ENCODE peak calls at places on chromosomes 12 and 14, in nine cellular contexts. One of them, this sample, is unnamed.

GRCh38 chr12:118166946-118167345 is 31.0 kb downstream of the PEBP1 start:
- DNase-seq in sigmoid colon: no peak
- DNase-seq in upper lobe of left lung: no peak
- DNase-seq in stomach: no peak
- DNase-seq in tibial nerve: no peak
- DNase-seq in transverse colon: no peak
- DNase-seq in ovary: no peak
- DNase-seq in HepG2: no peak
- DNase-seq in A549: no peak
- DNase-seq in this sample: no peak

GRCh38 chr12:57087689-57088441 is 1.0 kb upstream of the NAB2 start:
- DNase-seq in sigmoid colon: peak; percentile 98
- DNase-seq in transverse colon: peak; percentile 88
- DNase-seq in upper lobe of left lung: peak; percentile 93
- DNase-seq in ovary: peak; percentile 95
- DNase-seq in stomach: peak; percentile 86
- DNase-seq in tibial nerve: peak; percentile 86
- DNase-seq in HepG2: peak; percentile 60
- DNase-seq in A549: peak; percentile 94
- DNase-seq in this sample: peak; percentile 96

GRCh38 chr12:55797068-55797467 is 20.5 kb downstream of the SARNP start:
- DNase-seq in A549: peak; percentile 65
- DNase-seq in transverse colon: no peak
- DNase-seq in upper lobe of left lung: no peak
- DNase-seq in ovary: no peak
- DNase-seq in HepG2: peak; percentile 51
- DNase-seq in stomach: no peak
- DNase-seq in sigmoid colon: no peak
- DNase-seq in tibial nerve: peak; percentile 27
- DNase-seq in this sample: no peak

GRCh38 chr14:81509321-81509720 is 24.3 kb downstream of the SEL1L start:
- DNase-seq in transverse colon: no peak
- DNase-seq in ovary: no peak
- DNase-seq in upper lobe of left lung: no peak
- DNase-seq in A549: no peak
- DNase-seq in tibial nerve: no peak
- DNase-seq in sigmoid colon: no peak
- DNase-seq in HepG2: no peak
- DNase-seq in stomach: no peak
- DNase-seq in this sample: no peak

GRCh38 chr12:52633383-52633782 is 15.0 kb upstream of the KRT73 start:
- DNase-seq in A549: no peak
- DNase-seq in stomach: no peak
- DNase-seq in tibial nerve: no peak
- DNase-seq in transverse colon: no peak
- DNase-seq in sigmoid colon: no peak
- DNase-seq in ovary: no peak
- DNase-seq in upper lobe of left lung: no peak
- DNase-seq in HepG2: no peak
- DNase-seq in this sample: no peak

GRCh38 chr14:94115068-94115591 is 4.6 kb downstream of the IFI27 start:
- DNase-seq in A549: no peak
- DNase-seq in stomach: peak; percentile 34
- DNase-seq in upper lobe of left lung: peak; percentile 52
- DNase-seq in sigmoid colon: peak; percentile 43
- DNase-seq in ovary: no peak
- DNase-seq in tibial nerve: peak; percentile 45
- DNase-seq in HepG2: no peak
- DNase-seq in transverse colon: peak; percentile 47
- DNase-seq in this sample: no peak

GRCh38 chr12:21849878-21850277 is 75.4 kb upstream of the KCNJ8 start:
- DNase-seq in stomach: no peak
- DNase-seq in upper lobe of left lung: no peak
- DNase-seq in sigmoid colon: no peak
- DNase-seq in HepG2: no peak
- DNase-seq in transverse colon: no peak
- DNase-seq in ovary: no peak
- DNase-seq in tibial nerve: no peak
- DNase-seq in A549: no peak
- DNase-seq in this sample: no peak

GRCh38 chr12:2003676-2004112 is 563 bp downstream of the DCP1B start:
- DNase-seq in upper lobe of left lung: no peak
- DNase-seq in transverse colon: no peak
- DNase-seq in stomach: no peak
- DNase-seq in HepG2: no peak
- DNase-seq in ovary: no peak
- DNase-seq in tibial nerve: peak; percentile 21
- DNase-seq in A549: no peak
- DNase-seq in sigmoid colon: no peak
- DNase-seq in this sample: no peak

GRCh38 chr14:32702571-32702970 is 236.1 kb upstream of the NPAS3 start:
- DNase-seq in HepG2: no peak
- DNase-seq in sigmoid colon: peak; percentile 76
- DNase-seq in stomach: no peak
- DNase-seq in A549: no peak
- DNase-seq in ovary: peak; percentile 46
- DNase-seq in tibial nerve: peak; percentile 34
- DNase-seq in transverse colon: peak; percentile 15
- DNase-seq in upper lobe of left lung: no peak
- DNase-seq in this sample: no peak

GRCh38 chr14:64195194-64195593 is 99.0 kb downstream of the ESR2 start:
- DNase-seq in HepG2: no peak
- DNase-seq in tibial nerve: no peak
- DNase-seq in upper lobe of left lung: no peak
- DNase-seq in ovary: no peak
- DNase-seq in sigmoid colon: no peak
- DNase-seq in stomach: no peak
- DNase-seq in transverse colon: no peak
- DNase-seq in A549: no peak
- DNase-seq in this sample: no peak

DNA sequence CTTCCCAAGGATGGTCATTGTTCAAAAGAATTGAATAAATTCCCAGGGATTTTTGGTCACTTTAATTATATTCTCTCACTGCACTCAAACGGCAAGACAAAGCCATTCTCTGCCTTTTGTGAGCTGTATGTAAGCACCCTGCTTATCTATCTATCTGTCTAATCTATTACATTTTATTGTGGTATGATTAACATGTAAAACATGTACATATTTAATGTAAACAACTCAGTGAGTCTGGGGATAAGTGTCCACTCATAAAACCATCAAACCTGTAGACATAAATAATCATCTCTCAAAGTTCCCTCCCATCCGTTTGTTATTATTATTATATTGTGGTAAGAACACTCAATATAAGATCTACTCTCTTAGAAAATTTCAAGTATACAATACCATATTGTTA is 167.1 kb downstream of the CAND1 start:
- DNase-seq in ovary: no peak
- DNase-seq in sigmoid colon: no peak
- DNase-seq in A549: no peak
- DNase-seq in transverse colon: no peak
- DNase-seq in upper lobe of left lung: no peak
- DNase-seq in stomach: no peak
- DNase-seq in HepG2: no peak
- DNase-seq in tibial nerve: no peak
- DNase-seq in this sample: no peak
- TF ChIP-seq EP300 in ovary: no peak
- TF ChIP-seq EP300 in sigmoid colon: no peak
- TF ChIP-seq EP300 in A549: no peak
- TF ChIP-seq EP300 in transverse colon: no peak
- TF ChIP-seq EP300 in upper lobe of left lung: no peak
- TF ChIP-seq EP300 in stomach: no peak
- TF ChIP-seq EP300 in HepG2: no peak
- TF ChIP-seq EP300 in tibial nerve: no peak
- TF ChIP-seq EP300 in this sample: no peak

GRCh38 chr12:13304924-13305323 is 108.4 kb downstream of the EMP1 start:
- DNase-seq in transverse colon: no peak
- DNase-seq in sigmoid colon: no peak
- DNase-seq in A549: no peak
- DNase-seq in upper lobe of left lung: no peak
- DNase-seq in tibial nerve: no peak
- DNase-seq in stomach: no peak
- DNase-seq in ovary: no peak
- DNase-seq in HepG2: no peak
- DNase-seq in this sample: no peak
- TF ChIP-seq POLR2A in transverse colon: no peak
- TF ChIP-seq POLR2A in sigmoid colon: no peak
- TF ChIP-seq POLR2A in A549: no peak
- TF ChIP-seq POLR2A in upper lobe of left lung: no peak
- TF ChIP-seq POLR2A in tibial nerve: no peak
- TF ChIP-seq POLR2A in stomach: no peak
- TF ChIP-seq POLR2A in ovary: no peak
- TF ChIP-seq POLR2A in HepG2: no peak
- TF ChIP-seq POLR2A in this sample: no peak

DNA sequence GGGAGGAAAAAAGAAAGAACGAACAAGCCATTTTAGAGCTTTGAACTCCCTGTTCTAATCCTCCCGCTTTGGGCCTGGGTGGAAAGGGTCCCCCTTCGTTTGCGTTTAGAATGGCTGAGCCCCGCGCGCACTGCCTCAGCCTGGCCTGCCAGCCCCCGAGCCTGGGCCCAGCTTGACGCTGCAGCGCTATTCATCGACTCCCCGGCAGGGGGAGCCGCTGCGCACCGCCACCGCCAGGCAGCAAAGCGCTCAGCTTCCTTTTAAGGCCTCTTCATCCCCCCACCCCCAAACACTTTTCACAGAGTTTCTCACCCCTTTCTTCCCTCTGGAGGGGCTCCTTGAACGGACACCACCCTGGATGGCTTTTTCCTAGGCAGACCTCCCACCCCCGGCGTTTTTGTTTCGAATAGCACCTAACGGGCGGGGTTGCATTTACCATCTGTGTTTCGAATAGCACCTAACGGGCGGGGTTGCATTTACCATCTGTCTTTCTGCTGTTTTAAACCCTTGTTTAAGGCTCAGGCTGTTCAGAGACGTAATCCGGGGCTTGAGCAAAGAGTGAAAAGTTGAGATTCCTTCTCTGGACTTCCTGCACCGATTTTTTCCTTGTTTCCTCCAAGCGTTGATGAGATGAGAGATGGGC is 56.4 kb upstream of the PIWIL1 start:
- DNase-seq in ovary: no peak
- DNase-seq in tibial nerve: no peak
- DNase-seq in upper lobe of left lung: no peak
- DNase-seq in HepG2: no peak
- DNase-seq in A549: peak; percentile 37
- DNase-seq in transverse colon: peak; percentile 15
- DNase-seq in stomach: no peak
- DNase-seq in sigmoid colon: no peak
- DNase-seq in this sample: no peak
- TF ChIP-seq EP300 in ovary: no peak
- TF ChIP-seq EP300 in tibial nerve: no peak
- TF ChIP-seq EP300 in upper lobe of left lung: no peak
- TF ChIP-seq EP300 in HepG2: no peak
- TF ChIP-seq EP300 in A549: no peak
- TF ChIP-seq EP300 in transverse colon: no peak
- TF ChIP-seq EP300 in stomach: no peak
- TF ChIP-seq EP300 in sigmoid colon: no peak
- TF ChIP-seq EP300 in this sample: no peak

DNA sequence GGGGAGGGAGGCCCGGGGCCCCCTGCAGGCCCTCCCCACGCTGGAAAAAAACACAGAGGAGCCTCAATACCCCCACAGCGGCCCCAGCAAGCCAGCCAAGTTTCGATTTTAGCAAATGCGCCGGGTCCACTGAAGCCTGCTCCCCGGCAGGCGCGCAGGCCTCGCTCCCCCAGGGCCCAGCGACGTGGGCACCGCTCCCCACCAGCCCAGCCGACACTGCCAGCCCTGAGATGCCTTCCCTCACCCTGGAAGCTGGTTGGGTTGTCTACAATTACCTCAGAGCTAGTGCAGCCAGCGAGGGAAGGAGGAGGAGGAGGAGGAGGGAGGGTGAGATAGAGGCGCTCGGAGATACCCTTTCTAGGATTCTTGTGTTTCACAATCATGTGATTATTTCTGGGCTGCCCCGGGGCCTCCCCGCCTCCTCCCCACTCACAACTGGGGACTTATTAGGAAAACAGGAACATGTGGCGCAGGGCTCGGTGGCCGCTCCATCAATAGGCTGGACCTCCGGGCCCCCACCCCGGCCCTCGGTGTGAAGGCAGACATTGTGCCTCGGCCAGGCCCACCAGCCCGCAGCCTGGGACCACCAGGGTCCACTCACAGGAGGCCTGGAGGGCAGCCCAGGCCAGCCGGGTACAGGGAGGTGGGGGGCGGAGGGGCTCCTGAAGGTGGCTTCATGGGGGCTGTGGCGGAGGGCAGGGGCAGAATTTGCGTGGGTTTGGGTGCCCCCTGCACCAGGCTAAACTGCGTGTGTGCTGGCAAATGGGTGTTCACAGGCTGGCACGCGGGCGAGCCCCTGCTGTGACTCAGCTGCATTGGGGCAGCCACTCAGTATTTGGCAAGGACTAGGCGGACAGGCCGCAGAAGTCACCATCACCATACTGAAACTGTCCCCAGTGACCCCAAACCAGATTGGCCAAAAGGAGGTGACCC is 109.9 kb downstream of the NCOR2 start:
- DNase-seq in stomach: peak; percentile 54
- DNase-seq in ovary: peak; percentile 82
- DNase-seq in tibial nerve: peak; percentile 86
- DNase-seq in transverse colon: peak; percentile 73
- DNase-seq in HepG2: no peak
- DNase-seq in A549: no peak
- DNase-seq in sigmoid colon: peak; percentile 95
- DNase-seq in upper lobe of left lung: peak; percentile 82
- DNase-seq in this sample: peak; percentile 96
- TF ChIP-seq POLR2A in stomach: no peak
- TF ChIP-seq POLR2A in ovary: no peak
- TF ChIP-seq POLR2A in tibial nerve: no peak
- TF ChIP-seq POLR2A in transverse colon: no peak
- TF ChIP-seq POLR2A in HepG2: no peak
- TF ChIP-seq POLR2A in A549: no peak
- TF ChIP-seq POLR2A in sigmoid colon: peak; percentile 53
- TF ChIP-seq POLR2A in upper lobe of left lung: no peak
- TF ChIP-seq POLR2A in this sample: no peak